ENCODE peak calls at places on chromosomes 1 and 21, in five cellular contexts. One of them, this sample, is unnamed.

GRCh38 chr1:19872190-19872589 is 10.0 kb upstream of the OTUD3 start:
- DNase-seq in uterus: no peak
- DNase-seq in ureter: peak
- DNase-seq in Calu3: peak
- DNase-seq in ovary: no peak
- DNase-seq in this sample: no peak

GRCh38 chr1:39048745-39049370 is 22.7 kb downstream of the NDUFS5 start:
- DNase-seq in ovary: no peak
- DNase-seq in Calu3: no peak
- DNase-seq in ureter: no peak
- DNase-seq in uterus: no peak
- DNase-seq in this sample: no peak

GRCh38 chr21:42186591-42186990 is 32.3 kb upstream of the ABCG1 start:
- DNase-seq in Calu3: no peak
- DNase-seq in uterus: no peak
- DNase-seq in ureter: no peak
- DNase-seq in ovary: no peak
- DNase-seq in this sample: no peak

GRCh38 chr1:84774674-84775548 is 84.7 kb upstream of the SSX2IP start:
- DNase-seq in ureter: no peak
- DNase-seq in ovary: no peak
- DNase-seq in uterus: no peak
- DNase-seq in Calu3: no peak
- DNase-seq in this sample: no peak

GRCh38 chr1:192735298-192735697 is 73.5 kb upstream of the RGS2 start:
- DNase-seq in ureter: no peak
- DNase-seq in uterus: no peak
- DNase-seq in ovary: no peak
- DNase-seq in Calu3: no peak
- DNase-seq in this sample: no peak

GRCh38 chr1:173430707-173431662 is 46.1 kb upstream of the PRDX6 start:
- DNase-seq in uterus: peak
- DNase-seq in ovary: peak
- DNase-seq in ureter: peak
- DNase-seq in Calu3: peak
- DNase-seq in this sample: peak

GRCh38 chr1:53326598-53327182 is 1.2 kb downstream of the LRP8 start:
- DNase-seq in uterus: no peak
- DNase-seq in Calu3: peak
- DNase-seq in ureter: no peak
- DNase-seq in ovary: no peak
- DNase-seq in this sample: peak

GRCh38 chr1:171160611-171161354 is 24.3 kb upstream of the FMO2 start:
- DNase-seq in Calu3: no peak
- DNase-seq in ureter: no peak
- DNase-seq in uterus: no peak
- DNase-seq in ovary: no peak
- DNase-seq in this sample: peak

GRCh38 chr21:42238185-42238934 is 19.4 kb downstream of the ABCG1 start:
- DNase-seq in ureter: no peak
- DNase-seq in ovary: no peak
- DNase-seq in uterus: no peak
- DNase-seq in Calu3: no peak
- DNase-seq in this sample: no peak

GRCh38 chr1:27301582-27302199 is 20.3 kb upstream of the TMEM222 start:
- DNase-seq in uterus: no peak
- DNase-seq in Calu3: no peak
- DNase-seq in ovary: no peak
- DNase-seq in ureter: no peak
- DNase-seq in this sample: no peak

GRCh38 chr1:151819951-151820623 is 11.5 kb downstream of the RORC start:
- DNase-seq in uterus: no peak
- DNase-seq in Calu3: no peak
- DNase-seq in ovary: no peak
- DNase-seq in ureter: no peak
- DNase-seq in this sample: no peak

GRCh38 chr1:54569339-54569738 is 21.3 kb downstream of the ACOT11 start:
- DNase-seq in uterus: no peak
- DNase-seq in ovary: no peak
- DNase-seq in Calu3: no peak
- DNase-seq in ureter: no peak
- DNase-seq in this sample: peak

GRCh38 chr1:68111804-68112436 is 61.5 kb upstream of the DIRAS3 start:
- DNase-seq in Calu3: peak
- DNase-seq in uterus: peak
- DNase-seq in ureter: peak
- DNase-seq in ovary: peak
- DNase-seq in this sample: peak

GRCh38 chr21:33374080-33374873 is 28.9 kb upstream of the IFNGR2 start:
- DNase-seq in ureter: peak
- DNase-seq in uterus: no peak
- DNase-seq in Calu3: peak
- DNase-seq in ovary: peak
- DNase-seq in this sample: peak

GRCh38 chr21:37454869-37455503 is 88.4 kb downstream of the DYRK1A start:
- DNase-seq in Calu3: no peak
- DNase-seq in ureter: no peak
- DNase-seq in ovary: no peak
- DNase-seq in uterus: no peak
- DNase-seq in this sample: no peak

GRCh38 chr1:7127322-7128050 is 342.2 kb downstream of the CAMTA1 start:
- DNase-seq in ovary: no peak
- DNase-seq in Calu3: no peak
- DNase-seq in uterus: no peak
- DNase-seq in ureter: no peak
- DNase-seq in this sample: no peak

GRCh38 chr1:63651110-63651776 is 58.0 kb downstream of the PGM1 start:
- DNase-seq in uterus: no peak
- DNase-seq in ureter: no peak
- DNase-seq in Calu3: no peak
- DNase-seq in ovary: no peak
- DNase-seq in this sample: no peak